ENCODE peak calls at places on chromosomes 1 and 21, in five cellular contexts. A is brain microvascular endothelial cell, D is GM23248, Z is left ventricle myocardium inferior, G is psoas muscle. P is an unnamed sample.

GRCh38 chr1:193939585-193939984 is 753.2 kb upstream of the B3GALT2 start:
- DNase-seq in A (no peak), D (no peak), Z (no peak), G (no peak), P (no peak)

GRCh38 chr1:53543771-53544695 is 84.8 kb downstream of the DMRTB1 start:
- DNase-seq in A (no peak), D (peak; percentile 54), Z (peak; percentile 3), G (peak; percentile 26), P (peak; percentile 29)

GRCh38 chr1:53737648-53738204 is 1.2 kb downstream of the GLIS1 start:
- DNase-seq in A (no peak), D (no peak), Z (no peak), G (peak; percentile 56), P (no peak)

GRCh38 chr1:246121533-246121932 is 385.5 kb downstream of the SMYD3 start:
- DNase-seq in A (no peak), D (no peak), Z (no peak), G (no peak), P (no peak)

GRCh38 chr1:84165566-84165965 is 21.5 kb downstream of the PRKACB start:
- DNase-seq in A (no peak), D (no peak), Z (no peak), G (no peak), P (no peak)

GRCh38 chr1:230071316-230071715 is 4.3 kb downstream of the GALNT2 start:
- DNase-seq in A (no peak), D (no peak), Z (no peak), G (no peak), P (no peak)

GRCh38 chr1:38826262-38826661 is 33.3 kb downstream of the RRAGC start:
- DNase-seq in A (no peak), D (no peak), Z (no peak), G (no peak), P (no peak)

GRCh38 chr21:42747746-42748351 is 94.4 kb downstream of the PDE9A start:
- DNase-seq in A (no peak), D (no peak), Z (no peak), G (no peak), P (no peak)

GRCh38 chr21:43572443-43572842 is 86.8 kb downstream of the HSF2BP start:
- DNase-seq in A (no peak), D (no peak), Z (no peak), G (no peak), P (no peak)

GRCh38 chr1:231993968-231994455 is 367.4 kb downstream of the DISC1 start:
- DNase-seq in A (no peak), D (no peak), Z (no peak), G (no peak), P (no peak)

GRCh38 chr1:15708486-15709137 is 24.5 kb downstream of the PLEKHM2 start:
- DNase-seq in A (no peak), D (no peak), Z (no peak), G (no peak), P (no peak)

GRCh38 chr1:39110882-39111281 is 84.7 kb downstream of the NDUFS5 start:
- DNase-seq in A (no peak), D (peak; percentile 84), Z (no peak), G (no peak), P (no peak)

GRCh38 chr1:42759114-42759513 is 7.7 kb downstream of the P3H1 start:
- DNase-seq in A (no peak), D (no peak), Z (no peak), G (no peak), P (no peak)

GRCh38 chr1:78075621-78076020 is 29.9 kb downstream of the GIPC2 start:
- DNase-seq in A (no peak), D (peak; percentile 37), Z (no peak), G (no peak), P (no peak)

GRCh38 chr21:34198232-34199120 is 125.1 kb downstream of the MRPS6 start:
- DNase-seq in A (no peak), D (no peak), Z (no peak), G (no peak), P (no peak)

GRCh38 chr1:48061162-48062136 is 64.3 kb upstream of the TRABD2B start:
- DNase-seq in A (peak; percentile 57), D (peak; percentile 70), Z (peak; percentile 32), G (no peak), P (no peak)

GRCh38 chr1:15771836-15772516 is 13.4 kb downstream of the FBLIM1 start:
- DNase-seq in A (no peak), D (no peak), Z (no peak), G (no peak), P (no peak)

GRCh38 chr1:166888710-166889109 is 12.6 kb upstream of the TADA1 start:
- DNase-seq in A (no peak), D (no peak), Z (no peak), G (no peak), P (no peak)

GRCh38 chr1:151733126-151733525 is 11.8 kb downstream of the RIIAD1 start:
- DNase-seq in A (no peak), D (no peak), Z (no peak), G (no peak), P (no peak)

GRCh38 chr1:21924503-21925005 is 12.6 kb downstream of the HSPG2 start:
- DNase-seq in A (no peak), D (peak; percentile 47), Z (no peak), G (peak; percentile 81), P (no peak)

GRCh38 chr1:169120066-169120465 is 13.6 kb downstream of the ATP1B1 start:
- DNase-seq in A (no peak), D (no peak), Z (no peak), G (no peak), P (no peak)

GRCh38 chr21:42147386-42148020 is 71.4 kb upstream of the ABCG1 start:
- DNase-seq in A (no peak), D (no peak), Z (no peak), G (no peak), P (no peak)

GRCh38 chr1:203601717-203602309 is 24.8 kb upstream of the ATP2B4 start:
- DNase-seq in A (no peak), D (no peak), Z (no peak), G (no peak), P (no peak)

GRCh38 chr1:42692461-42692860 is 10.2 kb downstream of the YBX1 start:
- DNase-seq in A (no peak), D (no peak), Z (no peak), G (no peak), P (no peak)

GRCh38 chr1:171329251-171329650 is 15.3 kb downstream of the FMO4 start:
- DNase-seq in A (no peak), D (no peak), Z (no peak), G (no peak), P (no peak)

GRCh38 chr1:206748348-206749034 is 22.1 kb upstream of the IL19 start:
- DNase-seq in A (no peak), D (no peak), Z (no peak), G (no peak), P (no peak)

GRCh38 chr1:171115280-171115897 is 24.7 kb downstream of the FMO3 start:
- DNase-seq in A (no peak), D (no peak), Z (no peak), G (no peak), P (no peak)

GRCh38 chr1:112383759-112384370 is 12.1 kb upstream of the CTTNBP2NL start:
- DNase-seq in A (no peak), D (no peak), Z (no peak), G (no peak), P (no peak)

GRCh38 chr1:235920596-235921375 is 54.1 kb upstream of the LYST start:
- DNase-seq in A (no peak), D (no peak), Z (no peak), G (no peak), P (no peak)
- H3K27ac ChIP-seq in A (no peak overlapping the region), D (peak overlapping the region; percentile 69), Z (peak overlapping the region; percentile 27), G (no peak overlapping the region), P (peak overlapping the region; percentile 93)

GRCh38 chr1:111199329-111199728 is 1.1 kb downstream of the DENND2D start:
- DNase-seq in A (no peak), D (no peak), Z (no peak), G (no peak), P (no peak)
- H3K4me3 ChIP-seq in A (no peak overlapping the region), D (no peak overlapping the region), Z (peak overlapping the region; percentile 29), G (peak overlapping the region; percentile 18), P (no peak overlapping the region)

DNA sequence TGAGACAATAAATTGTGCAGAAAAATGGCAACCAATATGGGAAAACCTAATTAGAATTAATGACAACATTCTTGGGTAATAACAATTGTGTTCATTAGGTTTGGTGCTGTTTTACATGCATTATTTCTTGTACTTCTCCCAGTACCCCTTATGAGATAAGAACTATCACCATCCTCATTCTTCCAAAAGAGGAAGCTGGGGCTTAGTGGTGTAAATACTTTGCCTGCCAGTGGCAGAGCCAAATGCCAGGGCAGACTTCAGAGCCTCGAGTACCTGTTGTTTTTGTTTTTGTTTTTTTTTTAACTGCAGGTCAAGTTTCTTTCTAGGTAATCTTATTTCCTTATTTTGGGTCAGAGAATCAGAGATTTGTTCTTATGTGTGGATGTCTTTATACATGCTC is 206.4 kb downstream of the RHOU start:
- DNase-seq in A (no peak), D (no peak), Z (no peak), G (no peak), P (no peak)
- H3K27me3 ChIP-seq in A (no peaks in the 10 kb centered on the region), D (no peaks in the 10 kb centered on the region), Z (no peaks in the 10 kb centered on the region), G (no peaks in the 10 kb centered on the region), P (no peaks in the 10 kb centered on the region)

GRCh38 chr21:29235714-29236197 is 63.0 kb upstream of the BACH1 start:
- DNase-seq in A (no peak), D (no peak), Z (no peak), G (no peak), P (no peak)
- H3K27ac ChIP-seq in A (no peak overlapping the region), D (no peak overlapping the region), Z (no peak overlapping the region), G (no peak overlapping the region), P (no peak overlapping the region)

GRCh38 chr1:110340207-110340468 is 961 bp downstream of the RBM15 start:
- DNase-seq in A (no peak), D (no peak), Z (no peak), G (no peak), P (no peak)

GRCh38 chr1:110341872-110342331 is 2.7 kb downstream of the RBM15 start:
- DNase-seq in A (no peak), D (no peak), Z (no peak), G (no peak), P (no peak)

GRCh38 chr1:110339427-110340206 is 440 bp downstream of the RBM15 start:
- DNase-seq in A (peak; percentile 40), D (peak; percentile 79), Z (peak; percentile 43), G (peak; percentile 76), P (no peak)

GRCh38 chr1:110343249-110343648 is 4.1 kb downstream of the RBM15 start:
- DNase-seq in A (no peak), D (no peak), Z (no peak), G (no peak), P (no peak)

DNA sequence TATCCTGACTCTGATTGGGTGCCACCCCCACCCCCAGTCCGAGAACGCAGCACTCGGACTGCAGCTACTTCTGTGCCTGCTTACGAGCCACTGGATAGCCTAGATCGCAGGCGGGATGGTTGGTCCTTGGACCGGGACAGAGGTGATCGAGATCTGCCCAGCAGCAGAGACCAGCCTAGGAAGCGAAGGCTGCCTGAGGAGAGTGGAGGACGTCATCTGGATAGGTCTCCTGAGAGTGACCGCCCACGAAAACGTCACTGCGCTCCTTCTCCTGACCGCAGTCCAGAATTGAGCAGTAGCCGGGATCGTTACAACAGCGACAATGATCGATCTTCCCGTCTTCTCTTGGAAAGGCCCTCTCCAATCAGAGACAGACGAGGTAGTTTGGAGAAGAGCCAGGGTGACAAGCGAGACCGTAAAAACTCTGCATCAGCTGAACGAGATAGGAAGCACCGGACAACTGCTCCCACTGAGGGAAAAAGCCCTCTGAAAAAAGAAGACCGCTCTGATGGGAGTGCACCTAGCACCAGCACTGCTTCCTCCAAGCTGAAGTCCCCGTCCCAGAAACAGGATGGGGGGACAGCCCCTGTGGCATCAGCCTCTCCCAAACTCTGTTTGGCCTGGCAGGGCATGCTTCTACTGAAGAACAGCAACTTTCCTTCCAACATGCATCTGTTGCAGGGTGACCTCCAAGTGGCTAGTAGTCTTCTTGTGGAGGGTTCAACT is 2.1 kb downstream of the RBM15 start:
- DNase-seq in A (no peak), D (no peak), Z (no peak), G (peak; percentile 50), P (no peak)
- H3K4me3 ChIP-seq in A (peak overlapping the region; percentile 37), D (peak overlapping the region; percentile 85), Z (peak overlapping the region; percentile 95), G (peak overlapping the region; percentile 93), P (peak overlapping the region; percentile 7)

P was measured in RWPE2.